ENCODE peak calls at places on chromosome 15, in four cellular contexts. One of them, this sample, is unnamed.

GRCh38 chr15:78321786-78322185 is 18.4 kb upstream of the CRABP1 start:
- DNase-seq in NCI-H460: no peak
- DNase-seq in substantia nigra: no peak
- DNase-seq in GM10248: no peak
- DNase-seq in this sample: no peak

GRCh38 chr15:34301058-34301457 is 36.5 kb downstream of the SLC12A6 start:
- DNase-seq in substantia nigra: no peak
- DNase-seq in NCI-H460: no peak
- DNase-seq in GM10248: no peak
- DNase-seq in this sample: no peak

GRCh38 chr15:82183121-82184031 is 79.2 kb downstream of the EFL1 start:
- DNase-seq in GM10248: no peak
- DNase-seq in substantia nigra: no peak
- DNase-seq in NCI-H460: no peak
- DNase-seq in this sample: no peak

GRCh38 chr15:61835476-61836106 is 224.7 kb downstream of the VPS13C start:
- DNase-seq in GM10248: peak; percentile 73
- DNase-seq in substantia nigra: peak; percentile 27
- DNase-seq in NCI-H460: peak; percentile 46
- DNase-seq in this sample: peak; percentile 19

GRCh38 chr15:77030042-77030927 is 35.4 kb downstream of the PSTPIP1 start:
- DNase-seq in substantia nigra: no peak
- DNase-seq in GM10248: no peak
- DNase-seq in NCI-H460: no peak
- DNase-seq in this sample: no peak

GRCh38 chr15:37793851-37794250 is 140.6 kb upstream of the TMCO5A start:
- DNase-seq in NCI-H460: no peak
- DNase-seq in substantia nigra: no peak
- DNase-seq in GM10248: no peak
- DNase-seq in this sample: no peak

GRCh38 chr15:64000183-64000710 is 46.0 kb downstream of the DAPK2 start:
- DNase-seq in NCI-H460: no peak
- DNase-seq in substantia nigra: no peak
- DNase-seq in GM10248: no peak
- DNase-seq in this sample: no peak

GRCh38 chr15:41987246-41987924 is 15.0 kb upstream of the EHD4 start:
- DNase-seq in substantia nigra: no peak
- DNase-seq in NCI-H460: no peak
- DNase-seq in GM10248: no peak
- DNase-seq in this sample: no peak

GRCh38 chr15:25739687-25740121 is 123.4 kb downstream of the ATP10A start:
- DNase-seq in NCI-H460: no peak
- DNase-seq in substantia nigra: no peak
- DNase-seq in GM10248: no peak
- DNase-seq in this sample: no peak

GRCh38 chr15:51965691-51966090 is 5.9 kb downstream of the LEO1 start:
- DNase-seq in substantia nigra: no peak
- DNase-seq in GM10248: no peak
- DNase-seq in NCI-H460: no peak
- DNase-seq in this sample: no peak

GRCh38 chr15:99312794-99313193 is 61.5 kb downstream of the LRRC28 start:
- DNase-seq in NCI-H460: no peak
- DNase-seq in GM10248: no peak
- DNase-seq in substantia nigra: no peak
- DNase-seq in this sample: no peak

GRCh38 chr15:27410986-27411385 is 440.0 kb downstream of the GABRG3 start:
- DNase-seq in NCI-H460: peak; percentile 92
- DNase-seq in GM10248: no peak
- DNase-seq in substantia nigra: no peak
- DNase-seq in this sample: no peak

GRCh38 chr15:71103102-71103676 is 12.1 kb upstream of the THSD4 start:
- DNase-seq in NCI-H460: peak; percentile 32
- DNase-seq in substantia nigra: no peak
- DNase-seq in GM10248: no peak
- DNase-seq in this sample: no peak

GRCh38 chr15:77527164-77527778 is 105.4 kb downstream of the LINGO1 start:
- DNase-seq in NCI-H460: no peak
- DNase-seq in substantia nigra: no peak
- DNase-seq in GM10248: no peak
- DNase-seq in this sample: no peak

GRCh38 chr15:77064539-77065308 is 6.2 kb downstream of the TSPAN3 start:
- DNase-seq in substantia nigra: no peak
- DNase-seq in GM10248: no peak
- DNase-seq in NCI-H460: no peak
- DNase-seq in this sample: no peak

GRCh38 chr15:77474310-77474986 is 53.8 kb downstream of the HMG20A start:
- DNase-seq in substantia nigra: no peak
- DNase-seq in NCI-H460: no peak
- DNase-seq in GM10248: no peak
- DNase-seq in this sample: no peak

GRCh38 chr15:82647835-82648256 is 683 bp upstream of the CPEB1 start:
- DNase-seq in substantia nigra: no peak
- DNase-seq in GM10248: peak; percentile 46
- DNase-seq in NCI-H460: no peak
- DNase-seq in this sample: no peak

GRCh38 chr15:91694131-91694828 is 159.2 kb upstream of the SLCO3A1 start:
- DNase-seq in GM10248: no peak
- DNase-seq in NCI-H460: no peak
- DNase-seq in substantia nigra: no peak
- DNase-seq in this sample: peak; percentile 18